ENCODE peak calls at places on chromosomes 4 and X, in seven cellular contexts. X is sigmoid colon, P is GM12878, J is suprapubic skin, Z is GM23338, F is stomach, A is endothelial cell of umbilical vein. Q is an unnamed sample. For H3K4me1, the result is how much of the 10 kb centered on the place peaks cover.

GRCh38 chr4:98671131-98671530 is 12.7 kb upstream of the TSPAN5 start:
- DNase-seq in X (no peak), P (no peak), J (no peak), Z (no peak), F (no peak), A (no peak), Q (peak)

GRCh38 chr4:153440475-153440874 is 25.7 kb upstream of the TMEM131L start:
- DNase-seq in X (no peak), P (peak), J (no peak), Z (no peak), F (no peak), A (no peak), Q (no peak)

GRCh38 chrX:83658731-83659130 is 150.6 kb downstream of the POU3F4 start:
- DNase-seq in X (no peak), P (no peak), J (no peak), Z (peak), F (no peak), A (no peak), Q (no peak)

GRCh38 chr4:162163892-162164759 is at the start of gene FSTL5:
- DNase-seq in X (peak), P (no peak), J (no peak), Z (peak), F (peak), A (peak), Q (no peak)

GRCh38 chrX:31271615-31272471 is 200.0 kb upstream of the FTHL17 start:
- DNase-seq in X (no peak), P (no peak), J (no peak), Z (no peak), F (no peak), A (no peak), Q (no peak)

GRCh38 chrX:103428525-103428924 is 52.2 kb downstream of the BEX3 start:
- DNase-seq in X (no peak), P (no peak), J (no peak), Z (no peak), F (no peak), A (no peak), Q (no peak)

GRCh38 chrX:72297953-72298730 is 7.6 kb downstream of the CITED1 start:
- DNase-seq in X (no peak), P (no peak), J (no peak), Z (peak), F (no peak), A (no peak), Q (no peak)

GRCh38 chrX:56782791-56783449 is 53.9 kb downstream of the NBDY start:
- DNase-seq in X (peak), P (no peak), J (no peak), Z (no peak), F (no peak), A (no peak), Q (no peak)

GRCh38 chrX:74906427-74906826 is 18.8 kb downstream of the NEXMIF start:
- DNase-seq in X (no peak), P (no peak), J (no peak), Z (no peak), F (no peak), A (no peak), Q (no peak)

GRCh38 chr4:84994280-84994679 is 27.8 kb upstream of the WDFY3 start:
- DNase-seq in X (no peak), P (no peak), J (no peak), Z (peak), F (no peak), A (no peak), Q (no peak)

GRCh38 chr4:138861130-138861529 is 154.5 kb upstream of the NOCT start:
- DNase-seq in X (no peak), P (no peak), J (no peak), Z (no peak), F (no peak), A (no peak), Q (no peak)

GRCh38 chr4:55925235-55925634 is 23.5 kb upstream of the CEP135 start:
- DNase-seq in X (no peak), P (no peak), J (no peak), Z (peak), F (no peak), A (no peak), Q (no peak)

GRCh38 chr4:81722229-81722900 is 250.7 kb upstream of the RASGEF1B start:
- DNase-seq in X (no peak), P (no peak), J (no peak), Z (no peak), F (peak), A (no peak), Q (no peak)

GRCh38 chr4:119692001-119692400 is 63.4 kb upstream of the PDE5A start:
- DNase-seq in X (no peak), P (no peak), J (no peak), Z (no peak), F (no peak), A (no peak), Q (no peak)

GRCh38 chrX:19721726-19722370 is 165.6 kb downstream of the SH3KBP1 start:
- DNase-seq in X (no peak), P (no peak), J (no peak), Z (no peak), F (no peak), A (no peak), Q (no peak)

GRCh38 chr4:88320780-88321373 is 36.5 kb upstream of the PPM1K start:
- DNase-seq in X (no peak), P (peak), J (no peak), Z (peak), F (peak), A (peak), Q (no peak)

GRCh38 chr4:176052744-176053143 is 12.9 kb upstream of the WDR17 start:
- DNase-seq in X (no peak), P (peak), J (no peak), Z (no peak), F (no peak), A (no peak), Q (no peak)

GRCh38 chrX:48831136-48831908 is 4.1 kb downstream of the PCSK1N start:
- DNase-seq in X (no peak), P (no peak), J (no peak), Z (peak), F (no peak), A (no peak), Q (no peak)

GRCh38 chrX:71107762-71108360 is 1.3 kb upstream of the CXorf65 start:
- DNase-seq in X (no peak), P (no peak), J (no peak), Z (no peak), F (no peak), A (no peak), Q (no peak)

GRCh38 chr4:152454398-152455011 is 81.4 kb downstream of the FBXW7 start:
- DNase-seq in X (no peak), P (no peak), J (no peak), Z (peak), F (no peak), A (peak), Q (no peak)

GRCh38 chr4:104693601-104694201 is 199.0 kb upstream of the CXXC4 start:
- DNase-seq in X (no peak), P (no peak), J (no peak), Z (peak), F (no peak), A (no peak), Q (no peak)

GRCh38 chr4:157992038-157992706 is 180.7 kb downstream of the GASK1B start:
- DNase-seq in X (no peak), P (no peak), J (no peak), Z (peak), F (no peak), A (peak), Q (no peak)

GRCh38 chr4:25131396-25131795 is 28.9 kb downstream of the SEPSECS start:
- DNase-seq in X (no peak), P (no peak), J (no peak), Z (peak), F (no peak), A (no peak), Q (no peak)

GRCh38 chrX:15820106-15821073 is 30.1 kb downstream of the ZRSR2 start:
- DNase-seq in X (no peak), P (no peak), J (no peak), Z (no peak), F (no peak), A (no peak), Q (no peak)

GRCh38 chr4:15355464-15355863 is 72.4 kb upstream of the C1QTNF7 start:
- DNase-seq in X (no peak), P (no peak), J (no peak), Z (peak), F (no peak), A (no peak), Q (no peak)

GRCh38 chrX:13077168-13077567 is 32.7 kb upstream of the FAM9C start:
- DNase-seq in X (no peak), P (no peak), J (no peak), Z (no peak), F (no peak), A (peak), Q (no peak)

GRCh38 chrX:41457618-41458192 is 10.6 kb downstream of the NYX start:
- DNase-seq in X (peak), P (no peak), J (no peak), Z (peak), F (no peak), A (no peak), Q (no peak)

GRCh38 chr4:167032876-167033275 is 201.4 kb downstream of the SPOCK3 start:
- DNase-seq in X (no peak), P (no peak), J (no peak), Z (no peak), F (no peak), A (peak), Q (no peak)

GRCh38 chrX:56113785-56114436 is 118.2 kb upstream of the KLF8 start:
- DNase-seq in X (no peak), P (no peak), J (no peak), Z (peak), F (no peak), A (no peak), Q (no peak)

GRCh38 chr4:2042207-2042946 is 16.8 kb upstream of the NAT8L start:
- DNase-seq in X (no peak), P (no peak), J (peak), Z (no peak), F (peak), A (no peak), Q (no peak)

GRCh38 chrX:106917830-106918500 is 2.2 kb upstream of the CLDN2 start:
- DNase-seq in X (no peak), P (no peak), J (no peak), Z (no peak), F (no peak), A (peak), Q (no peak)

GRCh38 chr4:155376387-155377268 is at the start of gene MAP9:
- DNase-seq in X (peak), P (peak), J (peak), Z (peak), F (peak), A (peak), Q (no peak)

GRCh38 chr4:176726803-176727202 is 65.9 kb downstream of the VEGFC start:
- DNase-seq in X (no peak), P (no peak), J (no peak), Z (no peak), F (no peak), A (no peak), Q (no peak)

GRCh38 chr4:109077486-109077885 is 225.0 kb downstream of the COL25A1 start:
- DNase-seq in X (no peak), P (no peak), J (no peak), Z (no peak), F (no peak), A (no peak), Q (no peak)

GRCh38 chr4:5710065-5710961 is 688 bp upstream of the EVC start:
- DNase-seq in X (no peak), P (no peak), J (no peak), Z (peak), F (no peak), A (peak), Q (no peak)

GRCh38 chrX:84747516-84747915 is 245.3 kb upstream of the HDX start:
- DNase-seq in X (no peak), P (no peak), J (no peak), Z (peak), F (no peak), A (no peak), Q (no peak)

GRCh38 chr4:152651473-152652060 is 28.2 kb downstream of the TMEM154 start:
- DNase-seq in X (no peak), P (no peak), J (no peak), Z (no peak), F (no peak), A (no peak), Q (no peak)

GRCh38 chr4:87026795-87027495 is 92.1 kb downstream of the AFF1 start:
- DNase-seq in X (no peak), P (peak), J (no peak), Z (no peak), F (no peak), A (no peak), Q (no peak)
- H3K4me1 ChIP-seq in X (under half), P (under half), J (half or more), Z (half or more), F (half or more), A (under half), Q (half or more)

DNA sequence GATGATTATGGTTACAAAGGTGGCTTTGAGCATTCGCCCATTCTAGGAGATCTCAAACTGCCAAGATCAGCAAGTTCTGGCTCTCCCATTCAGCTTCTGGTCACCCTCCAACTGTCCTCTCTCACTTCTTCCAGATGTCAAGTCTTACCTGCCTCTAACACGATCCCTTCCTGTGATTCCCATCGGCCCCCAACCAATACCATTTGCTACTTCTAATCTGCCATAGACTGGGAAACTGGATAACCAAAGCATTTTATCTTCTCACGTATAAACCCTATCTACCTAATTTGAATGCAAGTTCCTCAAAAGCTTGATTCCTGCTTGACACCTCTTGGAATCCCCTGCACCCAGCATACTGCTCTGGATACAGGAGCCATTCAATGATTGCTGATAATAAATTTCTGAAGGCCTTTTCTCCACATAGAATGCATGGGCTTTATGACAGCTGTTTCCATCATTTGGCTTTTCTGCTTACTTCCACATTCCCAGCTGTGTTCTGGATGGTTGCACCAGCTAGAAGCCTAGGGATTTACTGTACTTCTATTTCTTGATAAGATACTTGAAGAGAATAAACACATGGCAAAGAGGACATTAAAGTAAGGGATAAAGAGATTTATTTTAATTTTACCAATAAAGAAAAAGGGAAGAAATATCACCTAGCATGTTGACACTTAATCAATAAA is 9.7 kb downstream of the GPC4 start:
- DNase-seq in X (no peak), P (no peak), J (no peak), Z (no peak), F (no peak), A (no peak), Q (no peak)
- TF ChIP-seq POLR2AphosphoS5 in X (no peak), P (no peak), J (no peak), Z (no peak), F (no peak), A (no peak), Q (no peak)

GRCh38 chr4:113691676-113692075 is 69.9 kb downstream of the CAMK2D start:
- DNase-seq in X (no peak), P (no peak), J (no peak), Z (no peak), F (no peak), A (no peak), Q (no peak)
- H3K4me1 ChIP-seq in X (under half), P (under half), J (under half), Z (under half), F (under half), A (under half), Q (under half)

GRCh38 chrX:130086414-130087207 is 23.7 kb downstream of the ELF4 start:
- DNase-seq in X (no peak), P (no peak), J (no peak), Z (no peak), F (no peak), A (no peak), Q (no peak)
- TF ChIP-seq POLR2AphosphoS5 in X (no peak), P (peak), J (no peak), Z (no peak), F (no peak), A (no peak), Q (no peak)

GRCh38 chr4:187903700-187904099 is 91.9 kb upstream of the ZFP42 start:
- DNase-seq in X (no peak), P (no peak), J (no peak), Z (no peak), F (no peak), A (no peak), Q (no peak)

GRCh38 chr4:187908079-187908501 is 87.5 kb upstream of the ZFP42 start:
- DNase-seq in X (no peak), P (no peak), J (no peak), Z (no peak), F (no peak), A (no peak), Q (no peak)

DNA sequence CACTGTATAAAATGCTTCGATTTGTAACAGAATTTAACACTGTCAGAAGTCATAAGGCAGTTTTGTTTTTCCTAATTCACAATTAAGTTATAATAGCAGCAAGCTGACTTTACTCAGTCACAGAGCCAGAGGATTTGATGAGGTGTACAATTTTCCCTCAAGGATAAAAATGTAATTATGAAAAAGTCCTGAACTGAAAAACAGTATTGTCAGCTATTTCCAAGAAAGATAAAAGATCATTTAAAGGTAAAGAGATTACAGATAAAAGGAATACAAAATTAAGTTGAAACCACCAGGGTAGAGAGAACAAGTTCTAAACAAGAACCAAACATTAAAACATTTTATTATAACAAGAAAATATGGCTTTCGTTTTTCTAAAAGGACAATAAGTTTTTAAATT is 86.8 kb upstream of the ZFP42 start:
- DNase-seq in X (no peak), P (no peak), J (no peak), Z (no peak), F (no peak), A (no peak), Q (no peak)
- H3K4me1 ChIP-seq in X (under half), P (under half), J (under half), Z (under half), F (under half), A (under half), Q (under half)

GRCh38 chr4:75723117-75723801 is 1.1 kb upstream of the USO1 start:
- DNase-seq in X (no peak), P (no peak), J (no peak), Z (no peak), F (no peak), A (peak), Q (peak)

GRCh38 chr4:75724066-75724866 is at the start of gene USO1:
- DNase-seq in X (peak), P (peak), J (peak), Z (peak), F (peak), A (peak), Q (peak)

GRCh38 chr4:75723802-75724065 is 643 bp upstream of the USO1 start:
- DNase-seq in X (no peak), P (no peak), J (no peak), Z (no peak), F (no peak), A (no peak), Q (no peak)

GRCh38 chr4:75726577-75726976 is 2.2 kb downstream of the USO1 start:
- DNase-seq in X (no peak), P (no peak), J (no peak), Z (no peak), F (no peak), A (no peak), Q (peak)

DNA sequence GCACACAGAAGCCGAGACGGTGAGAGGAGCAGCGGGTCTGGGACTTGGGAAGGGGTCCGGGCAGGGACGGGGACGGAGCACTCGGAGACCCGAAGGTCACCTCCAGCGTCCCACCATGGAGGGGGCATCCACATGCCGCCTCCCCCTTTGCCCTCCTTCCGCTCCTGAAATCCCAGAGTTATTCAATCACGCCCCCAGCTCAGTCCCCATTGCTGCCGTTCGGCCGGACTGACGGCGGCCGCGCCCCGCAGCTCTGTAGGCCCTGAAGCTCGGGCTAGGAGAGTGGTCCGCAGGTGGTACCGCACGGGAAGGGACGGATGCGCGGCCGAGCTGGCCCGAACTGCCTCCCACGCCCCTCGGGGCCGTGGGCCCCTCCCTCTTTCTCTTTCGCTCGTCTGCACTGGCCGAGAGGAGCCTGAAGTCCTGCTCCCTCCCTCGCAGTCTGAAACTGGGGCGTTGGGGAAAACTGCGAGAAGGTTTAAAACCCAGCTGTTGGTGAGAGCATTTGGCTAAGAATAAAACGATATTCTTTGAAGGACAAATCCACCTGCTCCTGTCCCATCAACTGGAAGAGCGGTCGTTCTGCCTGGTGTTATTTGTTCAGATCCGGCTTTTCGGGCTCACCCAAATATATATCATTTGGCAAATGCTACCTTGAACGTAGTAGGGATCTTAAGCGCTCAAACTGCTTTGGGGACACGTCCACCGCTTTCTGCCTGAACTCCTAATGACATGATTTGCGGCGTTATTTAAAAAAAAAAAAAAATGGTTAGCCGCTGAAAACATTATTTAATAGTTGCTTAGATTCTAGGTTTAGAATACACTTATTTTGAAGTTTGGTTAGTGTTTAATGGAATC is 719 bp downstream of the USO1 start:
- DNase-seq in X (peak), P (peak), J (peak), Z (peak), F (peak), A (peak), Q (peak)
- TF ChIP-seq POLR2AphosphoS5 in X (peak), P (peak), J (no peak), Z (no peak), F (no peak), A (no peak), Q (peak)

GRCh38 chr4:37994569-37994968 is 34.4 kb downstream of the PTTG2 start:
- DNase-seq in X (no peak), P (no peak), J (no peak), Z (no peak), F (no peak), A (no peak), Q (no peak)

GRCh38 chr4:37991623-37992410 is 31.6 kb downstream of the PTTG2 start:
- DNase-seq in X (no peak), P (no peak), J (no peak), Z (peak), F (no peak), A (no peak), Q (no peak)

GRCh38 chr4:37995981-37996770 is 36.0 kb downstream of the PTTG2 start:
- DNase-seq in X (no peak), P (no peak), J (no peak), Z (no peak), F (no peak), A (no peak), Q (no peak)

GRCh38 chr4:37995299-37995821 is 35.2 kb downstream of the PTTG2 start:
- DNase-seq in X (no peak), P (no peak), J (no peak), Z (no peak), F (no peak), A (no peak), Q (no peak)

GRCh38 chr4:37993806-37994205 is 33.6 kb downstream of the PTTG2 start:
- DNase-seq in X (no peak), P (no peak), J (no peak), Z (peak), F (no peak), A (no peak), Q (no peak)
- H3K4me1 ChIP-seq in X (under half), P (under half), J (under half), Z (under half), F (half or more), A (under half), Q (half or more)